ENCODE peak calls at places on chromosomes 4 and X, in ten cellular contexts. R is fibroblast of lung, F is cardiac muscle cell, T is foreskin fibroblast, Z is dorsolateral prefrontal cortex, P is AG10803, B is tibial nerve, H is adrenal gland, K is lung, S is ovary. L is an unnamed sample.
A peak's percentile ranks its signal among the peaks of the same experiment; 100 is the strongest.

GRCh38 chr4:182354867-182355266 is 111.7 kb downstream of the TENM3 start:
- DNase-seq in R (peak; percentile 80), F (no peak), T (no peak), Z (no peak), P (peak; percentile 71), B (no peak), H (no peak), K (no peak), S (no peak), L (no peak)

GRCh38 chr4:80071643-80072606 is 1.1 kb downstream of the ANTXR2 start:
- DNase-seq in R (peak; percentile 40), F (peak; percentile 67), T (peak; percentile 65), Z (peak; percentile 14), P (peak; percentile 29), B (peak; percentile 26), H (peak; percentile 54), K (peak; percentile 36), S (peak; percentile 62), L (peak; percentile 18)

GRCh38 chr4:147487616-147488015 is 6.7 kb downstream of the EDNRA start:
- DNase-seq in R (no peak), F (no peak), T (peak; percentile 9), Z (no peak), P (no peak), B (no peak), H (no peak), K (no peak), S (no peak), L (no peak)

GRCh38 chr4:54090804-54091623 is 8.9 kb upstream of the GSX2 start:
- DNase-seq in R (peak; percentile 39), F (no peak), T (peak; percentile 71), Z (no peak), P (peak; percentile 24), B (no peak), H (peak; percentile 34), K (no peak), S (no peak), L (no peak)

GRCh38 chr4:113013746-113014145 is 35.7 kb upstream of the ANK2 start:
- DNase-seq in R (no peak), F (no peak), T (peak; percentile 11), Z (no peak), P (peak; percentile 66), B (no peak), H (no peak), K (no peak), S (no peak), L (no peak)

GRCh38 chr4:153332936-153333335 is 11.6 kb upstream of the MND1 start:
- DNase-seq in R (no peak), F (no peak), T (peak; percentile 66), Z (no peak), P (peak; percentile 36), B (no peak), H (no peak), K (no peak), S (no peak), L (no peak)

GRCh38 chr4:110514889-110515479 is 39.0 kb downstream of the ENPEP start:
- DNase-seq in R (peak; percentile 18), F (peak; percentile 48), T (peak; percentile 52), Z (no peak), P (peak; percentile 36), B (no peak), H (no peak), K (no peak), S (no peak), L (no peak)

GRCh38 chr4:27916432-27917184 is 1056.0 kb downstream of the STIM2 start:
- DNase-seq in R (no peak), F (peak; percentile 71), T (no peak), Z (no peak), P (no peak), B (no peak), H (no peak), K (peak; percentile 28), S (peak; percentile 21), L (no peak)

GRCh38 chr4:161577604-161578301 is 586.0 kb downstream of the FSTL5 start:
- DNase-seq in R (peak; percentile 80), F (no peak), T (peak; percentile 66), Z (no peak), P (peak; percentile 87), B (no peak), H (no peak), K (no peak), S (no peak), L (no peak)

GRCh38 chrX:140431521-140431920 is 73.3 kb downstream of the SOX3 start:
- DNase-seq in R (peak; percentile 74), F (no peak), T (no peak), Z (no peak), P (peak; percentile 54), B (no peak), H (no peak), K (no peak), S (no peak), L (no peak)

GRCh38 chr4:48015678-48016077 is 803 bp downstream of the CNGA1 start:
- DNase-seq in R (no peak), F (no peak), T (no peak), Z (no peak), P (no peak), B (no peak), H (no peak), K (no peak), S (no peak), L (no peak)

GRCh38 chr4:3201718-3202702 is 46.9 kb upstream of the MSANTD1 start:
- DNase-seq in R (peak; percentile 74), F (no peak), T (peak; percentile 47), Z (no peak), P (peak; percentile 25), B (no peak), H (no peak), K (no peak), S (no peak), L (no peak)

GRCh38 chrX:40177489-40177888 is 79.7 kb upstream of the BCOR start:
- DNase-seq in R (no peak), F (no peak), T (no peak), Z (no peak), P (no peak), B (no peak), H (no peak), K (no peak), S (no peak), L (no peak)

GRCh38 chr4:187070158-187070557 is 346.5 kb upstream of the FAT1 start:
- DNase-seq in R (no peak), F (no peak), T (no peak), Z (no peak), P (no peak), B (no peak), H (no peak), K (no peak), S (no peak), L (no peak)

GRCh38 chr4:76666940-76667532 is 230.9 kb downstream of the SOWAHB start:
- DNase-seq in R (no peak), F (no peak), T (peak; percentile 29), Z (no peak), P (no peak), B (no peak), H (no peak), K (no peak), S (no peak), L (no peak)

DNA sequence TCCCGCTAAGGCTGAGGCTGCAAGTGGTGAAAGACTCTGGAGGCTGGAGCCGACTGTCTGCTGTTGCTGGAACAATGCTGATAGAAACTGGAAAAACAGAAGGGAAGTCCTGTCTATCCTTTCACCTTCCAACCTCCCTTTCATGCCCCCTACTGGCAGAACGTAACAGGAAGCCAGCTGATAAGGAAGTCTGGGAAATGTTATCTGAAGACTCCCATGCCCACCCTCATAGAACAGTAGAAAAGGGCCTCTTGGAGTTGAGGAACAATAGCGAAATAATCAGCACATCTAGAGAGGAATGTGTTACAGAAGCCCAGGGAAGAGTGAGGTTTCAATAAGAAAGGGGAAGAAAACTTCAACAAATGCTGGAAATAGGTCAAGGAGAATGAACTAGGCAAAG is 117.1 kb upstream of the DKK2 start:
- DNase-seq in R (no peak), F (peak; percentile 10), T (no peak), Z (no peak), P (peak; percentile 3), B (no peak), H (no peak), K (no peak), S (no peak), L (no peak)
- TF ChIP-seq CTCF in R (peak; percentile 47), F (peak; percentile 37), T (peak; percentile 30), Z (no peak), P (peak; percentile 45), B (no peak), H (no peak), K (no peak), S (no peak), L (peak; percentile 29)

DNA sequence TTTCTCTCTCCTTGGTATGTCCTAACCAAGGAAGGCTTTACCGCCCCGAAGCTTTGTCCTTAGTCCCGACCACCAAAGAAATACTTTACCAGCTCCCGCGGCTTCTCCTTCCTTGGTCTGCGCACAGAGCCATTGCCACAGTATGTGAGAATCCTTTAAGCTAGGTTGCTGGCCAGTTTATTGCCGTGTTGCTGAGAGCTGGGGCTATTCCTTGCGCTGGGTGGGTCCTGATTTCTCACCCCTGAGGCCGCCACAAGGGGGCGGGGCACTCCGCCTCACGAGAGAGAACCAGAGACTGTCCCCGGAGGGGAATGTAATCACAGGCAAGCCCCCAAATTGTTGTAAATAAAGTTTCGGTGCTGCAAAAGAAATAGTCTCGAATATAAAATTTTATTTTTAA is 331.0 kb upstream of the PCDH10 start:
- DNase-seq in R (no peak), F (peak; percentile 5), T (no peak), Z (no peak), P (no peak), B (no peak), H (no peak), K (no peak), S (no peak), L (no peak)
- TF ChIP-seq CTCF in R (no peak), F (no peak), T (no peak), Z (no peak), P (no peak), B (no peak), H (no peak), K (no peak), S (no peak), L (no peak)

DNA sequence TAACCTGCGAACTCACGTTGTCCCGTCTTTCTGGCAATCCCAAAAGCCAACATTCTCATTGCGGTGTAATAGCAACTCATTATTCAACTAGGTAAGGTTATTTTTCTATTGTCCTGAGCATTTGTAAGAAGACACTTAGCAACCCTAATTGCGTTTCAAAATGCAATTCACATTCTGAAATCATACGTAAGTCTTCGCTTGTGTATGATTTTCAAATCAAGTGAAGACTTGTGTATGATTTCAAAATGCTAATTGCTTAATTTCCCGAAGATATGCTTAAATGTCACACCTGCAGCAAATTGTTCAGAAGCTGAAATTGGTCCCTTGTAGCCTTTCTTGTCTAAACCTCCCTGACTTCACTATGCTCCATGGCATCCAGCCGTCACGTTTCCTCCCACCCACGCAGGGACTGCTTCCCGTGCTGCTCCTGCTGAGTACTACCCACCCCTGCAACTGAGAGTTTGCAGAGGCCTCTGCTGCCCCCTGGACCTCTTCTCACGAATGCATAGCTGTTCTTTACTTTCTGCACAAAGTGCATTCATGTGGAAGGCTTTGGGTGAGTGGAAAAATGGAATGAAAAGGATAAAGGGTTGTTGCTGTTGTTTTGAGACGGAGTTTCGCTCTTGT is 40.8 kb upstream of the CLDN24 start:
- DNase-seq in R (peak; percentile 52), F (no peak), T (peak; percentile 42), Z (no peak), P (peak; percentile 20), B (no peak), H (no peak), K (no peak), S (no peak), L (no peak)
- TF ChIP-seq CTCF in R (peak; percentile 22), F (peak; percentile 46), T (peak; percentile 14), Z (no peak), P (peak; percentile 16), B (no peak), H (no peak), K (no peak), S (no peak), L (no peak)

GRCh38 chr4:20428410-20429160 is 176.9 kb downstream of the SLIT2 start:
- DNase-seq in R (no peak), F (peak; percentile 24), T (peak; percentile 41), Z (no peak), P (no peak), B (no peak), H (no peak), K (no peak), S (no peak), L (no peak)
- TF ChIP-seq CTCF in R (peak; percentile 36), F (peak; percentile 29), T (no peak), Z (peak; percentile 67), P (peak; percentile 43), B (peak; percentile 18), H (no peak), K (no peak), S (no peak), L (peak; percentile 16)